ENCODE peak calls at places on chromosomes 6 and 20, in eight cellular contexts. G, M, O, T, H, F, Q and D are unnamed samples.

GRCh38 chr6:109239192-109239917 is 142.9 kb downstream of the CD164 start:
- DNase-seq in F (no peak), Q (no peak), M (peak), H (peak), T (no peak), G (no peak), O (no peak), D (peak)

GRCh38 chr6:153003294-153003645 is 761 bp upstream of the MTRF1L start:
- DNase-seq in M (peak), H (peak), T (no peak), F (no peak), G (no peak), Q (no peak), O (no peak), D (peak)

GRCh38 chr6:89640804-89641203 is 2.3 kb upstream of the LYRM2 start:
- DNase-seq in H (no peak), O (no peak), T (no peak), M (no peak), F (no peak), Q (no peak), G (no peak), D (peak)

GRCh38 chr6:149012040-149012545 is 265.3 kb downstream of the UST start:
- DNase-seq in T (no peak), F (no peak), Q (no peak), G (no peak), M (peak), O (no peak), H (peak), D (peak)

GRCh38 chr20:5531318-5532081 is 214.7 kb upstream of the PROKR2 start:
- DNase-seq in T (no peak), M (peak), H (no peak), Q (no peak), G (no peak), F (no peak), O (no peak), D (peak)

GRCh38 chr6:8157839-8158238 is 55.5 kb upstream of the EEF1E1 start:
- DNase-seq in T (no peak), O (no peak), G (no peak), Q (no peak), M (no peak), H (peak), F (peak), D (no peak)

GRCh38 chr6:106692112-106692822 is 62.9 kb downstream of the QRSL1 start:
- DNase-seq in O (no peak), H (peak), F (no peak), T (no peak), Q (no peak), M (peak), G (no peak), D (peak)

GRCh38 chr20:42204261-42204660 is 586.1 kb upstream of the CHD6 start:
- DNase-seq in O (no peak), Q (no peak), T (no peak), F (no peak), G (no peak), M (no peak), H (peak), D (no peak)

GRCh38 chr6:47097092-47097945 is 55.2 kb upstream of the ADGRF1 start:
- DNase-seq in O (no peak), M (peak), G (no peak), H (peak), F (peak), Q (peak), T (peak), D (peak)

GRCh38 chr20:54622338-54623280 is 147.2 kb downstream of the DOK5 start:
- DNase-seq in O (no peak), G (no peak), T (no peak), M (peak), Q (no peak), H (no peak), F (no peak), D (peak)

GRCh38 chr6:50992704-50993625 is 174.3 kb downstream of the TFAP2B start:
- DNase-seq in F (no peak), O (no peak), G (no peak), Q (no peak), T (no peak), M (no peak), H (no peak), D (no peak)

GRCh38 chr6:113774122-113774835 is 82.9 kb upstream of the MARCKS start:
- DNase-seq in F (no peak), Q (no peak), T (no peak), G (no peak), M (peak), H (peak), O (no peak), D (peak)

GRCh38 chr6:47749726-47750125 is 32.1 kb upstream of the OPN5 start:
- DNase-seq in M (no peak), T (no peak), G (no peak), Q (no peak), F (no peak), H (no peak), O (no peak), D (no peak)

GRCh38 chr6:33118525-33119123 is 42.8 kb downstream of the HLA-DPB1 start:
- DNase-seq in O (no peak), Q (peak), G (no peak), H (peak), T (no peak), M (peak), F (no peak), D (peak)

GRCh38 chr6:82980086-82980485 is 85.6 kb downstream of the UBE3D start:
- DNase-seq in T (no peak), M (no peak), H (no peak), G (no peak), Q (no peak), O (no peak), F (no peak), D (peak)

GRCh38 chr6:33249732-33250625 is 21.7 kb downstream of the VPS52 start:
- DNase-seq in G (no peak), T (no peak), Q (no peak), O (no peak), H (no peak), F (no peak), M (peak), D (peak)

GRCh38 chr20:58829531-58829941 is 21.2 kb downstream of the GNAS-AS1 start:
- DNase-seq in M (no peak), F (no peak), T (no peak), H (no peak), Q (no peak), O (no peak), G (no peak), D (peak)

GRCh38 chr6:156774872-156775405 is 2.2 kb upstream of the ARID1B start:
- DNase-seq in Q (no peak), H (no peak), F (no peak), G (no peak), T (no peak), O (no peak), M (peak), D (peak)